ENCODE peak calls at places on chromosomes 5 and 9, in seven cellular contexts. One of them, this sample, is unnamed.

GRCh38 chr9:4855861-4856260 is 63.1 kb downstream of the RCL1 start:
- DNase-seq in ovary: peak
- DNase-seq in suprapubic skin: no peak
- DNase-seq in right lobe of liver: no peak
- DNase-seq in A549: no peak
- DNase-seq in erythroblast: peak
- DNase-seq in stomach: no peak
- DNase-seq in this sample: no peak

GRCh38 chr9:76162751-76163500 is 231.3 kb downstream of the RFK start:
- DNase-seq in stomach: no peak
- DNase-seq in suprapubic skin: no peak
- DNase-seq in A549: no peak
- DNase-seq in ovary: peak
- DNase-seq in erythroblast: no peak
- DNase-seq in right lobe of liver: no peak
- DNase-seq in this sample: no peak

GRCh38 chr5:135320718-135321484 is 78.1 kb downstream of the MACROH2A1 start:
- DNase-seq in A549: no peak
- DNase-seq in stomach: peak
- DNase-seq in erythroblast: no peak
- DNase-seq in ovary: no peak
- DNase-seq in right lobe of liver: no peak
- DNase-seq in suprapubic skin: no peak
- DNase-seq in this sample: no peak

GRCh38 chr9:6759114-6759977 is 1.6 kb downstream of the KDM4C start:
- DNase-seq in A549: peak
- DNase-seq in erythroblast: peak
- DNase-seq in right lobe of liver: no peak
- DNase-seq in suprapubic skin: no peak
- DNase-seq in ovary: peak
- DNase-seq in stomach: peak
- DNase-seq in this sample: peak

GRCh38 chr9:136567651-136568287 is 21.9 kb upstream of the NOTCH1 start:
- DNase-seq in stomach: peak
- DNase-seq in right lobe of liver: no peak
- DNase-seq in erythroblast: no peak
- DNase-seq in suprapubic skin: no peak
- DNase-seq in A549: peak
- DNase-seq in ovary: peak
- DNase-seq in this sample: peak

GRCh38 chr5:17331649-17332048 is 114.2 kb downstream of the BASP1 start:
- DNase-seq in ovary: no peak
- DNase-seq in erythroblast: no peak
- DNase-seq in right lobe of liver: no peak
- DNase-seq in stomach: no peak
- DNase-seq in A549: no peak
- DNase-seq in suprapubic skin: no peak
- DNase-seq in this sample: no peak

GRCh38 chr9:114504341-114505186 is 709 bp downstream of the WHRN start:
- DNase-seq in erythroblast: no peak
- DNase-seq in A549: peak
- DNase-seq in suprapubic skin: peak
- DNase-seq in stomach: peak
- DNase-seq in ovary: peak
- DNase-seq in right lobe of liver: peak
- DNase-seq in this sample: no peak

GRCh38 chr5:94691947-94692346 is 73.5 kb downstream of the SLF1 start:
- DNase-seq in A549: peak
- DNase-seq in stomach: no peak
- DNase-seq in erythroblast: no peak
- DNase-seq in suprapubic skin: no peak
- DNase-seq in right lobe of liver: no peak
- DNase-seq in ovary: no peak
- DNase-seq in this sample: no peak

GRCh38 chr9:123324767-123325183 is 31.2 kb upstream of the CRB2 start:
- DNase-seq in ovary: no peak
- DNase-seq in right lobe of liver: peak
- DNase-seq in A549: no peak
- DNase-seq in suprapubic skin: no peak
- DNase-seq in erythroblast: no peak
- DNase-seq in stomach: no peak
- DNase-seq in this sample: no peak

GRCh38 chr5:33432656-33433055 is 8.1 kb upstream of the TARS1 start:
- DNase-seq in ovary: no peak
- DNase-seq in erythroblast: no peak
- DNase-seq in right lobe of liver: no peak
- DNase-seq in suprapubic skin: no peak
- DNase-seq in stomach: no peak
- DNase-seq in A549: no peak
- DNase-seq in this sample: no peak

GRCh38 chr9:127569819-127570401 is 42.2 kb upstream of the STXBP1 start:
- DNase-seq in erythroblast: peak
- DNase-seq in suprapubic skin: no peak
- DNase-seq in A549: peak
- DNase-seq in right lobe of liver: no peak
- DNase-seq in ovary: no peak
- DNase-seq in stomach: no peak
- DNase-seq in this sample: no peak

GRCh38 chr9:114048533-114049452 is 29.3 kb downstream of the AMBP start:
- DNase-seq in stomach: no peak
- DNase-seq in ovary: peak
- DNase-seq in suprapubic skin: peak
- DNase-seq in erythroblast: no peak
- DNase-seq in right lobe of liver: no peak
- DNase-seq in A549: no peak
- DNase-seq in this sample: no peak

GRCh38 chr9:110095238-110095637 is 112.7 kb downstream of the C9orf152 start:
- DNase-seq in ovary: no peak
- DNase-seq in erythroblast: no peak
- DNase-seq in A549: no peak
- DNase-seq in stomach: no peak
- DNase-seq in right lobe of liver: no peak
- DNase-seq in suprapubic skin: no peak
- DNase-seq in this sample: no peak

GRCh38 chr9:87324613-87325194 is 173.0 kb upstream of the DAPK1 start:
- DNase-seq in suprapubic skin: no peak
- DNase-seq in right lobe of liver: no peak
- DNase-seq in stomach: no peak
- DNase-seq in ovary: no peak
- DNase-seq in erythroblast: peak
- DNase-seq in A549: peak
- DNase-seq in this sample: peak

GRCh38 chr5:95668728-95669127 is 14.1 kb downstream of the SPATA9 start:
- DNase-seq in ovary: no peak
- DNase-seq in right lobe of liver: no peak
- DNase-seq in erythroblast: no peak
- DNase-seq in stomach: no peak
- DNase-seq in suprapubic skin: no peak
- DNase-seq in A549: no peak
- DNase-seq in this sample: no peak

GRCh38 chr9:38017149-38017884 is 51.7 kb downstream of the SHB start:
- DNase-seq in A549: peak
- DNase-seq in right lobe of liver: peak
- DNase-seq in suprapubic skin: no peak
- DNase-seq in erythroblast: no peak
- DNase-seq in stomach: peak
- DNase-seq in ovary: no peak
- DNase-seq in this sample: peak

GRCh38 chr5:100430268-100430900 is 104.8 kb upstream of the FAM174A start:
- DNase-seq in suprapubic skin: no peak
- DNase-seq in stomach: peak
- DNase-seq in ovary: peak
- DNase-seq in A549: peak
- DNase-seq in erythroblast: peak
- DNase-seq in right lobe of liver: peak
- DNase-seq in this sample: peak

GRCh38 chr5:150488519-150489357 is 19.2 kb upstream of the NDST1 start:
- DNase-seq in right lobe of liver: peak
- DNase-seq in suprapubic skin: no peak
- DNase-seq in stomach: peak
- DNase-seq in ovary: peak
- DNase-seq in erythroblast: no peak
- DNase-seq in A549: no peak
- DNase-seq in this sample: no peak

GRCh38 chr9:98075332-98075805 is 18.8 kb downstream of the NANS start:
- DNase-seq in right lobe of liver: no peak
- DNase-seq in erythroblast: no peak
- DNase-seq in A549: peak
- DNase-seq in stomach: peak
- DNase-seq in ovary: no peak
- DNase-seq in suprapubic skin: no peak
- DNase-seq in this sample: peak

GRCh38 chr5:65672787-65673186 is 48.0 kb downstream of the SHLD3 start:
- DNase-seq in right lobe of liver: no peak
- DNase-seq in A549: no peak
- DNase-seq in erythroblast: no peak
- DNase-seq in ovary: no peak
- DNase-seq in stomach: no peak
- DNase-seq in suprapubic skin: no peak
- DNase-seq in this sample: no peak

GRCh38 chr5:14917719-14918118 is 46.1 kb upstream of the ANKH start:
- DNase-seq in right lobe of liver: no peak
- DNase-seq in A549: no peak
- DNase-seq in ovary: no peak
- DNase-seq in stomach: no peak
- DNase-seq in suprapubic skin: no peak
- DNase-seq in erythroblast: no peak
- DNase-seq in this sample: no peak

GRCh38 chr5:134742134-134742533 is 3.8 kb downstream of the CAMLG start:
- DNase-seq in right lobe of liver: no peak
- DNase-seq in erythroblast: no peak
- DNase-seq in A549: no peak
- DNase-seq in suprapubic skin: no peak
- DNase-seq in ovary: no peak
- DNase-seq in stomach: no peak
- DNase-seq in this sample: no peak

GRCh38 chr5:132641241-132641723 is 16.7 kb upstream of the IL13 start:
- DNase-seq in erythroblast: no peak
- DNase-seq in A549: no peak
- DNase-seq in ovary: no peak
- DNase-seq in stomach: no peak
- DNase-seq in right lobe of liver: no peak
- DNase-seq in suprapubic skin: no peak
- DNase-seq in this sample: no peak
- TF ChIP-seq POLR2A in erythroblast: no peak
- TF ChIP-seq POLR2A in A549: no peak
- TF ChIP-seq POLR2A in ovary: no peak
- TF ChIP-seq POLR2A in stomach: no peak
- TF ChIP-seq POLR2A in right lobe of liver: no peak
- TF ChIP-seq POLR2A in suprapubic skin: no peak
- TF ChIP-seq POLR2A in this sample: no peak

DNA sequence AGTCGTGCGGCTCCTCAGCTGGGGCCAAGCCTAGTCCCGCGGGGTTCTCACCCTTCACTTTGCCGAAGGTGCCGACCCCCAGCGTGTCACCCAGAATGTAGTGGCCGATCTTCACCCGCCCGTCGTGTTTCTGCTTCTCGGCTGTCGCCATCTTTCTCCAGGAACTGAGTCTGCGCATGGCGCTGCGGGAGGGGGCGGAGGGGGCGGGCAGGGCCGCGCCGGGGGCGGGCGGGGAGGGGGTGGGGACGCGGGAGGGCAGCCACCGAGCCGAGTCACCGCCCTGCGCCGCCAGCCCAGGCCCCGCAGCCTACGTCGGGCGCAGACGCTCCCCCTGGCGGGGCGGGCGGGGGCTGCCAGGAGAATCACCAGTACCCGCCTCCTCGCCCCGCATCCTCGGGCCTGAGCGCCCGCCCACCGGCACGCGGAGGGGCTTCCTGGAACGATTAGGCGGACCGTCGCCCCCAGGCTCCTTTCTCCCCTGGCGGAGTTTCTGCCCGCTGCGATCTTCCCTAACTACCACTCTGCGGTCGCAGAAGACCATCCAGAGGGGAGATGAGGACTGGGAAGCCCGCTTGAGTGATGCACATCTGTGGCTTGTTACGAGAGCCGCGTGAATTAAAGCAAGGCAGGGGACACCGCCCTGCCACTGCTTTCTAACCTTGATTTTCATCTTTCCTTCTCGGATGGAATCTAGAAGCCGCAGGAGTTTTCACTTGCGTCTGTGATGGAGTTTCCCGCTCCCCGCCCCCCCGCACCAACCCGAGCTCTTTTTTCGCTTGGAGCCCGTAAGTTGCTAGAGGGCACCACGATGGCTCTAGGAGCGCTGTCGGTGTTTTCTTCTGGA is at the start of gene PRKAA1:
- DNase-seq in ovary: peak
- DNase-seq in erythroblast: peak
- DNase-seq in stomach: peak
- DNase-seq in suprapubic skin: peak
- DNase-seq in right lobe of liver: peak
- DNase-seq in A549: peak
- DNase-seq in this sample: peak
- TF ChIP-seq POLR2A in ovary: peak
- TF ChIP-seq POLR2A in erythroblast: peak
- TF ChIP-seq POLR2A in stomach: no peak
- TF ChIP-seq POLR2A in suprapubic skin: peak
- TF ChIP-seq POLR2A in right lobe of liver: peak
- TF ChIP-seq POLR2A in A549: peak
- TF ChIP-seq POLR2A in this sample: peak

GRCh38 chr5:157265714-157266285 is at the start of gene CYFIP2:
- DNase-seq in right lobe of liver: peak
- DNase-seq in erythroblast: peak
- DNase-seq in stomach: peak
- DNase-seq in suprapubic skin: no peak
- DNase-seq in A549: peak
- DNase-seq in ovary: peak
- DNase-seq in this sample: peak
- TF ChIP-seq POLR2A in right lobe of liver: peak
- TF ChIP-seq POLR2A in erythroblast: no peak
- TF ChIP-seq POLR2A in stomach: no peak
- TF ChIP-seq POLR2A in suprapubic skin: no peak
- TF ChIP-seq POLR2A in A549: no peak
- TF ChIP-seq POLR2A in ovary: no peak
- TF ChIP-seq POLR2A in this sample: no peak

DNA sequence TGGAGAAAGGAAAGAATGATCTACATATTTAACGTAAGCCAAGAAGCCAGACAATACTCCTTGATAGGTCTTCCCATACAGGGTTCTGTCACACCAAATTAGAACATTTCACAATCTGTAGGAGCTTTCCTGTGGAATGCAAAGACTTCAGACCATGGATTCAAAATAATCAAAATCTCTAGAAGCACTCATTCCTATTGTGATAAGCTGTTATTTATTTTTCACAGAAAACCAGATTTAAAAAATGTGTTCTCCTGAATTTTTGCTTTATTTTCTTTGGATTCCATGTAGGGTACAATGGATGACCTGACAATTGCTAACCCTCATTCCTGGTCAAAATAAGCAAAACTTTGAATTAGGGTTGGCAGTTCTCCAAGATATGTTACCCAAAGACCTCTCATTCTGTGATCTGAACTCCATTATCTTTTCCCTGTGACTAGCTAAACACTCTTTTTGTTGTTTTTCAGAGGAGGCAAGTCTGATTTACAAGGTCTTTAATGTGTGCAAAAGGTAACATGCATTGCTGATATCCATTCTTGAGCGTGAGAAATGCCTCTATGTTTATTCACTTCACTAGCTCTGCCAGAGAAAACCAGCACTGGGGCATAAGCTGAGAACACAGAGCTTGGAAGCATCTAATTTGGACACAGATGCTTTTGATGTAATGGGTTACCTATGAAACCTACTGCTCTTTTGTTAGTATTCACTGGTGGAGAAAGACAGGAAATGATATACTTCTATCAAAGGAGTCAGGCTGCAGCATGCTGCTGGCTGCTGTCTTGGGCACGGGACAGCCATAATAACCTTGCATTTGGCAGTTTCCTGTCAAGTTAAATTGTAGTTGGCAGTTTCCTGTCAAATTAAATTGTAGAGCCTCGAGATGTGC is 31.4 kb downstream of the ACTBL2 start:
- DNase-seq in stomach: no peak
- DNase-seq in right lobe of liver: no peak
- DNase-seq in A549: no peak
- DNase-seq in erythroblast: no peak
- DNase-seq in suprapubic skin: no peak
- DNase-seq in ovary: no peak
- DNase-seq in this sample: no peak
- TF ChIP-seq POLR2A in stomach: no peak
- TF ChIP-seq POLR2A in right lobe of liver: no peak
- TF ChIP-seq POLR2A in A549: no peak
- TF ChIP-seq POLR2A in erythroblast: no peak
- TF ChIP-seq POLR2A in suprapubic skin: no peak
- TF ChIP-seq POLR2A in ovary: no peak
- TF ChIP-seq POLR2A in this sample: no peak